ENCODE peak calls at places on chromosomes 2 and 18, in six cellular contexts. D is CD4-positive, CD25-positive, alpha-beta regulatory T cell; X is adipocyte; C is HepG2; E is left lung; P is CD8-positive, alpha-beta T cell. T is an unnamed sample.

GRCh38 chr2:86372641-86373502 is 35.4 kb upstream of the REEP1 start:
- DNase-seq in D (no peak), X (peak; percentile 58), C (peak; percentile 63), E (no peak), P (no peak), T (peak; percentile 78)

GRCh38 chr2:127577503-127577902 is 42.0 kb downstream of the MYO7B start:
- DNase-seq in D (no peak), X (no peak), C (no peak), E (no peak), P (no peak), T (no peak)

GRCh38 chr2:233417282-233417681 is 63.0 kb downstream of the DGKD start:
- DNase-seq in D (no peak), X (no peak), C (no peak), E (no peak), P (no peak), T (no peak)

GRCh38 chr18:33459612-33460011 is 19.1 kb upstream of the CCDC178 start:
- DNase-seq in D (no peak), X (no peak), C (no peak), E (no peak), P (no peak), T (no peak)

GRCh38 chr2:165953306-165953654 is 296 bp downstream of the TTC21B start:
- DNase-seq in D (no peak), X (no peak), C (peak; percentile 54), E (no peak), P (no peak), T (no peak)

GRCh38 chr2:200288670-200289429 is 17.6 kb upstream of the SPATS2L start:
- DNase-seq in D (no peak), X (peak; percentile 92), C (no peak), E (no peak), P (no peak), T (no peak)

GRCh38 chr2:161136696-161137324 is 23.4 kb upstream of the TANK start:
- DNase-seq in D (peak; percentile 49), X (no peak), C (no peak), E (no peak), P (peak; percentile 28), T (peak; percentile 41)

GRCh38 chr2:208595386-208596275 is 189.0 kb downstream of the PTH2R start:
- DNase-seq in D (no peak), X (no peak), C (no peak), E (no peak), P (no peak), T (peak; percentile 66)

GRCh38 chr2:75241696-75242095 is 42.4 kb upstream of the TACR1 start:
- DNase-seq in D (no peak), X (no peak), C (peak; percentile 25), E (no peak), P (no peak), T (no peak)

GRCh38 chr18:56043691-56044090 is 455.7 kb upstream of the TCF4 start:
- DNase-seq in D (no peak), X (no peak), C (no peak), E (no peak), P (no peak), T (no peak)

GRCh38 chr2:226720948-226721347 is 78.7 kb downstream of the IRS1 start:
- DNase-seq in D (no peak), X (no peak), C (no peak), E (no peak), P (no peak), T (no peak)

GRCh38 chr2:226725096-226725495 is 74.5 kb downstream of the IRS1 start:
- DNase-seq in D (no peak), X (no peak), C (no peak), E (no peak), P (no peak), T (no peak)

GRCh38 chr2:226717719-226718118 is 81.9 kb downstream of the IRS1 start:
- DNase-seq in D (no peak), X (no peak), C (no peak), E (no peak), P (no peak), T (peak; percentile 21)

GRCh38 chr2:226726546-226726945 is 73.1 kb downstream of the IRS1 start:
- DNase-seq in D (no peak), X (no peak), C (no peak), E (no peak), P (no peak), T (no peak)

DNA sequence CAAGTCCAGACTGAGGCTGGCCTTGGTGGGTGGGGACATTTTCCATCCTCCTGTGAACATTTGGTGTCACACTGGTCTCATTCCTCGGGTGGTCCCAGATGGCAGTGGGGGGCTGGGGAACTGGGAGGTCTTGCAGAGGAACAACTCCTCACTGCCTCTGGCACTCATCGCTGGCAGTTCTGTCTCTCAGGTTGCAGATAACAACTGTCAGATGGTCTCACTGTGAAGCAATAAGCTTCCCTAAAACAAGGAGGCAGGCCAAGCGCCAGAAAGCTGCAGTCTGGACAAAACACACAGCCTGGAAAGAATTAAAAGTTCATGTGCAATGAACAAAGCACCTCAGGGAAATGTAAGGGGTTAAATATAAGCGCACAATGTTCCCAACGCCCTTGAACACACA is 78.1 kb downstream of the IRS1 start:
- DNase-seq in D (no peak), X (peak; percentile 55), C (no peak), E (no peak), P (no peak), T (no peak)
- H3K4me3 ChIP-seq in D (no peak overlapping the region), X (no peak overlapping the region), C (no peak overlapping the region), E (no peak overlapping the region), P (no peak overlapping the region), T (no peak overlapping the region)

GRCh38 chr2:105777506-105778343 is 33.0 kb downstream of the NCK2 start:
- DNase-seq in D (no peak), X (no peak), C (no peak), E (no peak), P (no peak), T (no peak)
- H3K4me1 ChIP-seq in D (peaks cover 98% of the 10 kb centered on the region), X (peaks cover 10% of the 10 kb centered on the region), C (peaks cover 19% of the 10 kb centered on the region), E (peaks cover 12% of the 10 kb centered on the region), P (peaks cover 98% of the 10 kb centered on the region), T (peaks cover 23% of the 10 kb centered on the region)

DNA sequence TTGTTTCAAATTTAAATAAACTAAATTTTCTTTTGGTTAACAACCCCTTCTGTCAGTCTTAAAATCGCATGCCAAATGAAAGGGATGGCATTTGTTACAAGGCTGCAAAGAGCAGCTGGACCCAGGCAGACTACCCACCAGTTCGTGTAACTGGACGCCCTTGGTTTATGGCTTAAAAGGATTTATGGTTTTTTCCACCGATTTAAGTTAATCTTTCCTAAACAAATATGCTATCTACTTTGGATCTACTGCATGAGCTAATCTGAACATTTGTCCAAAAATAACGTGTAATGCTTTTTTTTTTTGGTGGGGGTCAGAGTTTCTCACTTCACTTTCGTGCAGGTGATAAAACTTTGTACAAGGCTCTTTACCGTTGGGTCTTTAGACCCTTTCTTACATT is 62.9 kb downstream of the DIS3L2 start:
- DNase-seq in D (no peak), X (no peak), C (no peak), E (no peak), P (no peak), T (no peak)
- H3K4me3 ChIP-seq in D (no peak overlapping the region), X (no peak overlapping the region), C (no peak overlapping the region), E (no peak overlapping the region), P (no peak overlapping the region), T (no peak overlapping the region)

GRCh38 chr2:109242654-109243331 is 113.8 kb downstream of the SH3RF3 start:
- DNase-seq in D (no peak), X (peak; percentile 97), C (no peak), E (no peak), P (no peak), T (no peak)

GRCh38 chr2:109244750-109245382 is 115.9 kb downstream of the SH3RF3 start:
- DNase-seq in D (no peak), X (no peak), C (no peak), E (no peak), P (no peak), T (no peak)

GRCh38 chr2:109242222-109242653 is 113.2 kb downstream of the SH3RF3 start:
- DNase-seq in D (no peak), X (peak; percentile 59), C (no peak), E (no peak), P (no peak), T (no peak)

GRCh38 chr2:109246176-109246575 is 117.2 kb downstream of the SH3RF3 start:
- DNase-seq in D (no peak), X (no peak), C (no peak), E (no peak), P (no peak), T (no peak)

GRCh38 chr2:109243526-109244425 is 114.8 kb downstream of the SH3RF3 start:
- DNase-seq in D (no peak), X (no peak), C (no peak), E (no peak), P (no peak), T (no peak)
- H3K4me1 ChIP-seq in D (peaks cover 2% of the 10 kb centered on the region), X (peaks cover 51% of the 10 kb centered on the region), C (no peaks in the 10 kb centered on the region), E (peaks cover 26% of the 10 kb centered on the region), P (peaks cover 5% of the 10 kb centered on the region), T (peaks cover 8% of the 10 kb centered on the region)

T was measured in small intestine.